ENCODE peak calls at places on chromosomes 12 and 14, in seven cellular contexts. T is trophoblast cell; D is activated CD8-positive, alpha-beta memory T cell treated with anti-CD3 and anti-CD28 coated beads for 48 hours; O is SHP77; Q is B cell; G is NCI-H446 treated with DMSO at 0.1 percent for 48 hours; M is lower leg skin. I is an unnamed sample.

GRCh38 chr12:106138646-106139421 is at the start of gene NUAK1:
- DNase-seq in T (no peak), D (no peak), O (peak), Q (peak), G (no peak), M (peak), I (peak)

GRCh38 chr12:108826115-108826806 is 31.1 kb downstream of the SSH1 start:
- DNase-seq in T (peak), D (no peak), O (no peak), Q (no peak), G (no peak), M (no peak), I (peak)

GRCh38 chr12:94571556-94571955 is 78.8 kb downstream of the TMCC3 start:
- DNase-seq in T (peak), D (no peak), O (peak), Q (no peak), G (no peak), M (no peak), I (no peak)

GRCh38 chr14:87816421-87816820 is 176.6 kb downstream of the GALC start:
- DNase-seq in T (no peak), D (no peak), O (no peak), Q (no peak), G (no peak), M (no peak), I (no peak)

GRCh38 chr12:97984456-97984855 is 521.9 kb downstream of the RMST start:
- DNase-seq in T (no peak), D (no peak), O (no peak), Q (no peak), G (peak), M (no peak), I (no peak)

GRCh38 chr12:124544311-124544970 is 23.0 kb downstream of the NCOR2 start:
- DNase-seq in T (no peak), D (no peak), O (no peak), Q (no peak), G (no peak), M (no peak), I (no peak)

GRCh38 chr14:100588671-100589070 is 1.5 kb upstream of the BEGAIN start:
- DNase-seq in T (no peak), D (no peak), O (no peak), Q (no peak), G (no peak), M (peak), I (no peak)

GRCh38 chr14:97172644-97173043 is 375.5 kb downstream of the VRK1 start:
- DNase-seq in T (no peak), D (no peak), O (no peak), Q (no peak), G (no peak), M (no peak), I (no peak)

GRCh38 chr12:124687695-124688301 is 120.4 kb upstream of the NCOR2 start:
- DNase-seq in T (no peak), D (no peak), O (peak), Q (no peak), G (peak), M (no peak), I (no peak)

GRCh38 chr12:39077226-39077625 is 171.8 kb upstream of the CPNE8 start:
- DNase-seq in T (no peak), D (no peak), O (no peak), Q (no peak), G (no peak), M (no peak), I (no peak)

GRCh38 chr14:35213869-35214387 is 78.3 kb upstream of the PSMA6 start:
- DNase-seq in T (no peak), D (no peak), O (no peak), Q (no peak), G (no peak), M (no peak), I (no peak)

GRCh38 chr14:91170504-91171121 is 56.7 kb downstream of the DGLUCY start:
- DNase-seq in T (no peak), D (no peak), O (no peak), Q (no peak), G (peak), M (no peak), I (peak)

GRCh38 chr14:55104051-55104954 is 24.7 kb upstream of the LGALS3 start:
- DNase-seq in T (peak), D (no peak), O (no peak), Q (no peak), G (no peak), M (no peak), I (no peak)

GRCh38 chr14:92437729-92438280 is 75.8 kb upstream of the RIN3 start:
- DNase-seq in T (no peak), D (no peak), O (no peak), Q (no peak), G (no peak), M (no peak), I (no peak)

I was measured in gastrocnemius medialis.